ENCODE peak calls at places on chromosomes 6 and 20, in six cellular contexts. N is stromal cell of bone marrow, W is T-helper 2 cell, E is NB4, B is omental fat pad, R is HEK293T. Y is an unnamed sample.

GRCh38 chr6:15911753-15912504 is 217.0 kb upstream of the MYLIP start:
- DNase-seq in N (no peak), W (no peak), E (no peak), B (no peak), R (no peak), Y (peak; percentile 45)

GRCh38 chr6:87574237-87574636 is 15.6 kb downstream of the RARS2 start:
- DNase-seq in N (no peak), W (no peak), E (no peak), B (no peak), R (no peak), Y (no peak)

GRCh38 chr6:85065831-85066230 is 301.4 kb upstream of the TBX18 start:
- DNase-seq in N (peak; percentile 81), W (no peak), E (no peak), B (no peak), R (no peak), Y (no peak)

GRCh38 chr6:149325648-149326236 is 8.2 kb downstream of the TAB2 start:
- DNase-seq in N (no peak), W (no peak), E (no peak), B (no peak), R (no peak), Y (no peak)

GRCh38 chr6:113182370-113183141 is 674.6 kb upstream of the MARCKS start:
- DNase-seq in N (peak; percentile 45), W (no peak), E (no peak), B (no peak), R (no peak), Y (no peak)

GRCh38 chr20:23420943-23421925 is at the start of gene NAPB:
- DNase-seq in N (peak; percentile 87), W (peak; percentile 87), E (peak; percentile 96), B (peak; percentile 79), R (peak; percentile 93), Y (peak; percentile 95)

GRCh38 chr6:89630488-89630887 is 8.1 kb downstream of the LYRM2 start:
- DNase-seq in N (no peak), W (no peak), E (no peak), B (no peak), R (no peak), Y (no peak)

GRCh38 chr6:116969211-116969863 is 92.3 kb downstream of the RFX6 start:
- DNase-seq in N (peak; percentile 21), W (no peak), E (peak; percentile 70), B (no peak), R (peak; percentile 69), Y (no peak)

GRCh38 chr6:167405778-167406532 is 81.1 kb downstream of the TTLL2 start:
- DNase-seq in N (no peak), W (no peak), E (no peak), B (no peak), R (no peak), Y (no peak)

GRCh38 chr6:14987490-14987889 is 258.4 kb upstream of the JARID2 start:
- DNase-seq in N (no peak), W (no peak), E (no peak), B (no peak), R (no peak), Y (no peak)

Y was measured in NK-92 treated with Interleukin-12 subunit alpha and Interleukin-12 subunit beta, amount 100 ng/mL, for 24 hours.